ENCODE peak calls at places on chromosome 1, in four cellular contexts. One of them, this sample, is unnamed.
A peak's percentile ranks its signal among the peaks of the same experiment; 100 is the strongest.

GRCh38 chr1:45299981-45300668 is 26.6 kb upstream of the HPDL start:
- DNase-seq in mucosa of descending colon: no peak
- DNase-seq in astrocyte of the spinal cord: peak; percentile 78
- DNase-seq in IMR-90: peak; percentile 84
- DNase-seq in this sample: peak; percentile 72

GRCh38 chr1:18886003-18886335 is 16.4 kb downstream of the ALDH4A1 start:
- DNase-seq in mucosa of descending colon: no peak
- DNase-seq in astrocyte of the spinal cord: peak; percentile 72
- DNase-seq in IMR-90: peak; percentile 59
- DNase-seq in this sample: no peak

GRCh38 chr1:152855661-152856060 is 4.1 kb upstream of the LCE7A start:
- DNase-seq in mucosa of descending colon: no peak
- DNase-seq in astrocyte of the spinal cord: no peak
- DNase-seq in IMR-90: no peak
- DNase-seq in this sample: no peak

GRCh38 chr1:6384962-6385672 is 8.4 kb downstream of the ACOT7 start:
- DNase-seq in mucosa of descending colon: peak; percentile 41
- DNase-seq in astrocyte of the spinal cord: peak; percentile 17
- DNase-seq in IMR-90: no peak
- DNase-seq in this sample: no peak

GRCh38 chr1:109765483-109765815 is 1.7 kb upstream of the EPS8L3 start:
- DNase-seq in mucosa of descending colon: peak; percentile 22
- DNase-seq in astrocyte of the spinal cord: no peak
- DNase-seq in IMR-90: no peak
- DNase-seq in this sample: no peak

GRCh38 chr1:31666290-31666963 is 21.8 kb upstream of the PEF1 start:
- DNase-seq in mucosa of descending colon: peak; percentile 76
- DNase-seq in astrocyte of the spinal cord: peak; percentile 19
- DNase-seq in IMR-90: peak; percentile 46
- DNase-seq in this sample: no peak

GRCh38 chr1:104329278-104329677 is 579.6 kb downstream of the AMY1C start:
- DNase-seq in mucosa of descending colon: no peak
- DNase-seq in astrocyte of the spinal cord: no peak
- DNase-seq in IMR-90: no peak
- DNase-seq in this sample: no peak

GRCh38 chr1:24870551-24871195 is 59.4 kb downstream of the RUNX3 start:
- DNase-seq in mucosa of descending colon: no peak
- DNase-seq in astrocyte of the spinal cord: no peak
- DNase-seq in IMR-90: no peak
- DNase-seq in this sample: no peak

GRCh38 chr1:65422241-65423203 is 2.1 kb downstream of the LEPR start:
- DNase-seq in mucosa of descending colon: no peak
- DNase-seq in astrocyte of the spinal cord: peak; percentile 79
- DNase-seq in IMR-90: peak; percentile 44
- DNase-seq in this sample: no peak

GRCh38 chr1:76402128-76402527 is 327.6 kb downstream of the ST6GALNAC3 start:
- DNase-seq in mucosa of descending colon: no peak
- DNase-seq in astrocyte of the spinal cord: no peak
- DNase-seq in IMR-90: no peak
- DNase-seq in this sample: no peak

GRCh38 chr1:237042467-237042891 is 495 bp downstream of the RYR2 start:
- DNase-seq in mucosa of descending colon: no peak
- DNase-seq in astrocyte of the spinal cord: no peak
- DNase-seq in IMR-90: no peak
- DNase-seq in this sample: no peak

GRCh38 chr1:48344373-48344772 is 121.9 kb downstream of the SLC5A9 start:
- DNase-seq in mucosa of descending colon: no peak
- DNase-seq in astrocyte of the spinal cord: no peak
- DNase-seq in IMR-90: no peak
- DNase-seq in this sample: no peak

GRCh38 chr1:201377611-201378092 is at the start of gene TNNT2:
- DNase-seq in mucosa of descending colon: no peak
- DNase-seq in astrocyte of the spinal cord: no peak
- DNase-seq in IMR-90: peak; percentile 28
- DNase-seq in this sample: no peak

GRCh38 chr1:9294910-9295636 is 2.4 kb downstream of the SPSB1 start:
- DNase-seq in mucosa of descending colon: no peak
- DNase-seq in astrocyte of the spinal cord: peak; percentile 73
- DNase-seq in IMR-90: peak; percentile 76
- DNase-seq in this sample: no peak
- TF ChIP-seq CTCF in mucosa of descending colon: no peak
- TF ChIP-seq CTCF in astrocyte of the spinal cord: peak; percentile 45
- TF ChIP-seq CTCF in IMR-90: peak; percentile 42
- TF ChIP-seq CTCF in this sample: peak; percentile 30

DNA sequence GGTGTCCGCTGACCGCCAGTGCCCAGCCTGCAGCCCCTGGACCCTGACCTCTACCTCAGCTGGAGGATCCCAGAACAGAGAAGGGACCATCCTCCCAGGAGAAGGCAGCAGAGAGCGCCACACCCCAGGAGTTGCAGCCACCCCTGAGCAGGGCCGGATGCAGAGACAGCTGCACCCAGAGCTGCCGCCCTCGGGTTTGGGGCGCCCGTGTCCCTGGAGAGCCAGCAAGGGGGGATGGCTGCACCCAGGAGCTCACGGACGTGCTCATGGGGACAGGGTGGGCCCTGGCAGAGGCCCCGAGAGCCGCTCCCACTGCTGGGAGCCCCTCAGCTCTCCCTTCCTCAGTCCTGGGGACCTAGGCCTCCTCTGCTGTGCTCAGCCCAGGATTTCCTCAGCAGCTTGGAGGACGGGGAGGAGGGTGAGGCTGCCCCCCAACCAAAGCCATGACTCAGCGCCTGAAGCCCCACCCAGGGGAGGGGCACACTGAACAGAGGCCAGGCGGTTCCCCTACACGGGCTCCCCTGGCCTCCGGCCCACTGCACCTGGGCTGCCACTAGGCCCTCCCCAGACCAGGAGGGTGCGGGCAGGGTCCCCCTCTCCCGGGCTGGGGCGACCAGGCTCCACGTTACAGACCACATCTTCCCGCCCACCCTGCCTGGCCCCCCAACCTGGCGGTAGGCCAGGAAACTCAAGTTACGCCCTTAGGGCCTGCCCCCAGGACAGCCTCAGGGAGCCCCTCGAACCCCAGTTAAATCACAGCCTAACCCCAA is 2.2 kb downstream of the ACAP3 start:
- DNase-seq in mucosa of descending colon: peak; percentile 88
- DNase-seq in astrocyte of the spinal cord: peak; percentile 71
- DNase-seq in IMR-90: peak; percentile 71
- DNase-seq in this sample: peak; percentile 29
- H3K4me3 ChIP-seq in mucosa of descending colon: no peak overlapping the region
- H3K4me3 ChIP-seq in astrocyte of the spinal cord: peak overlapping the region; percentile 13
- H3K4me3 ChIP-seq in IMR-90: peak overlapping the region; percentile 93
- H3K4me3 ChIP-seq in this sample: peak overlapping the region; percentile 72

GRCh38 chr1:196143602-196144342 is 464.5 kb downstream of the KCNT2 start:
- DNase-seq in mucosa of descending colon: no peak
- DNase-seq in astrocyte of the spinal cord: no peak
- DNase-seq in IMR-90: no peak
- DNase-seq in this sample: no peak
- TF ChIP-seq CTCF in mucosa of descending colon: no peak
- TF ChIP-seq CTCF in astrocyte of the spinal cord: peak; percentile 17
- TF ChIP-seq CTCF in IMR-90: peak; percentile 3
- TF ChIP-seq CTCF in this sample: peak; percentile 11

DNA sequence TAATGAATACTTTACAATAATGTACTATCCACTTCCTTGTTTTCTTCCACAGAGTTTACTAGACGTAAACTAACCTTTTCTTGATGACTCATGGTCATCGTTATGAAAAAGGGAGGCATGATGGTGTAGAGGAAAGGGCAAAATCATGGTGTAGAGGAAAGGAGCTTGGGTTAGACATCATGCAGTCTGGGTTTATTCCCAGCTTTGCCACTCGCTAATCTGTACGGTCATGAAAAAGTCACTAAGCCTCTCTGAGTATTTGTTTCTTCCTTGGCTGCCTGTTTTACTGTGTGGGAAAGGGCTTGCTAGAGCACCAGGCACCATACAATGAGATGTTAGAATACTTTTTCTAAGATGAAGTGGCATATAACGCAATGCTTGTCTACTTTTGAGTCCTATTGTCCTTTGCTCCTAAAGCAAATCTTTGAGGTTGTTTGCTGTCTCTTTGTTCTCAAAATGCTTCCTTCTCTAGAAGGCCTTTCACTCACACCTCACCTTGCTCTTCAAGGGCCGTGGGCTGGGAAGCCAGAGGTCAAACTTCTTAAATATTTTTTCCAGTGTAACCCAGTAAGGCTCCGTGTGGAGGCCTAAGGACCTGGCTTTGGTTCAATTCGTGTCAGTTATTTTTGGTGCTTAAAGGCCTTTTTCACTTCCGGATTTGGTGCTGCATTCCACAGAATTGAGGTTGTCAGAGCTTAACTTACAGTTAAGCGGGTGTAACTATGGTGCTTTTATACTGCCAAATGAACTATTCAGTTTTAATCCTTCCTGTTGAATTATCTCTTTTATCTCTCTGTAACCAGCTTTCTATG is 9.9 kb upstream of the ETV3 start:
- DNase-seq in mucosa of descending colon: no peak
- DNase-seq in astrocyte of the spinal cord: no peak
- DNase-seq in IMR-90: peak; percentile 43
- DNase-seq in this sample: no peak
- H3K4me3 ChIP-seq in mucosa of descending colon: no peak overlapping the region
- H3K4me3 ChIP-seq in astrocyte of the spinal cord: no peak overlapping the region
- H3K4me3 ChIP-seq in IMR-90: no peak overlapping the region
- H3K4me3 ChIP-seq in this sample: no peak overlapping the region